ENCODE peak calls at places on chromosomes 13 and 19, in ten cellular contexts. A is heart left ventricle; Q is mesendoderm; W is CD4-positive, CD25-positive, alpha-beta regulatory T cell; X is mucosa of descending colon; S is Caco-2; Z is RWPE2; C is endodermal cell; V is retinal pigment epithelial cell; G is IMR-90. N is an unnamed sample.

GRCh38 chr19:55635856-55636440 is 4.9 kb upstream of the ZNF580 start:
- DNase-seq in S (no peak), A (no peak), X (no peak), V (no peak), Q (no peak), W (no peak), G (no peak), C (no peak), Z (no peak), N (no peak)

GRCh38 chr13:82147526-82147925 is 1734.7 kb downstream of the SLITRK1 start:
- DNase-seq in S (no peak), A (no peak), Q (no peak), X (no peak), W (no peak), C (no peak), G (no peak), Z (no peak), V (no peak), N (no peak)

GRCh38 chr19:48506138-48506733 is 5.4 kb downstream of the LMTK3 start:
- DNase-seq in X (no peak), W (peak; percentile 69), Z (no peak), G (peak; percentile 47), V (no peak), A (no peak), C (peak; percentile 57), S (peak; percentile 50), Q (peak; percentile 78), N (no peak)

GRCh38 chr13:99941086-99941485 is 30.5 kb downstream of the ZIC5 start:
- DNase-seq in C (no peak), S (peak; percentile 10), A (no peak), Z (no peak), X (peak; percentile 63), W (no peak), G (no peak), Q (no peak), V (no peak), N (no peak)

GRCh38 chr19:53961523-53962345 is 1.0 kb upstream of the CACNG8 start:
- DNase-seq in W (no peak), Q (peak; percentile 74), C (no peak), G (no peak), S (no peak), Z (no peak), X (no peak), V (no peak), A (no peak), N (no peak)

GRCh38 chr13:94707400-94708021 is 4.8 kb downstream of the SOX21 start:
- DNase-seq in A (no peak), G (no peak), C (peak; percentile 86), W (no peak), Z (no peak), V (no peak), X (no peak), S (no peak), Q (peak; percentile 62), N (no peak)

GRCh38 chr19:48390188-48391099 is 907 bp downstream of the KDELR1 start:
- DNase-seq in W (peak; percentile 57), A (peak; percentile 76), Q (peak; percentile 83), Z (no peak), X (peak; percentile 82), G (peak; percentile 49), C (peak; percentile 86), V (no peak), S (peak; percentile 83), N (no peak)

GRCh38 chr13:30577381-30577780 is 40.3 kb upstream of the USPL1 start:
- DNase-seq in X (no peak), W (peak; percentile 0), G (peak; percentile 95), C (no peak), A (no peak), Z (peak; percentile 69), V (peak; percentile 26), S (no peak), Q (peak; percentile 36), N (peak; percentile 58)

GRCh38 chr19:6530385-6531162 is at the start of gene TNFSF9:
- DNase-seq in C (peak; percentile 96), W (peak; percentile 62), G (peak; percentile 59), Z (peak; percentile 81), X (peak; percentile 96), V (peak; percentile 30), S (peak; percentile 91), Q (peak; percentile 86), A (peak; percentile 87), N (peak; percentile 10)

GRCh38 chr19:30530751-30531150 is 158.6 kb downstream of the ZNF536 start:
- DNase-seq in S (no peak), W (no peak), Z (no peak), A (no peak), G (no peak), Q (no peak), X (no peak), C (no peak), V (no peak), N (no peak)

DNA sequence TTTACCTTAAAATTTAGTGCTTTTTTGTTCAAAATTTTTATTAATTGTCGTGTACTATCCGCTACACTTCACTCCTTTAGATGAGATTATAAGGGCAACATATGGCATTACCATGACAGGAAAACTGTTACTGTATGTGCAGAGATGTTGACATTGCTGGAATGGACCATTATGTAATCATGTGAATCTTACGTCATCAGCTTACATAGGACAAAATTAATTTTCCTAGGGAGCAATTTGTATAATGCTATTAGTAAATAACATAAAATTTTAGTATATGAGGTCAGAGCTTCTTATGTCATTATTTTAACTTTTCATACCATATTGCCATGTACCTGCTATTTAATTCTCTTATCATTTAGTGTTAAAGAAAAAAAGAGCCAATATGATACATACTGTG is 110.4 kb upstream of the KLHL1 start:
- DNase-seq in C (no peak), X (no peak), W (no peak), Q (no peak), S (no peak), Z (no peak), A (no peak), G (no peak), V (no peak), N (no peak)
- H3K4me3 ChIP-seq in C (no peak overlapping the region), X (no peak overlapping the region), W (no peak overlapping the region), Q (no peak overlapping the region), S (no peak overlapping the region), Z (no peak overlapping the region), A (no peak overlapping the region), G (no peak overlapping the region), V (no peak overlapping the region), N (no peak overlapping the region)

DNA sequence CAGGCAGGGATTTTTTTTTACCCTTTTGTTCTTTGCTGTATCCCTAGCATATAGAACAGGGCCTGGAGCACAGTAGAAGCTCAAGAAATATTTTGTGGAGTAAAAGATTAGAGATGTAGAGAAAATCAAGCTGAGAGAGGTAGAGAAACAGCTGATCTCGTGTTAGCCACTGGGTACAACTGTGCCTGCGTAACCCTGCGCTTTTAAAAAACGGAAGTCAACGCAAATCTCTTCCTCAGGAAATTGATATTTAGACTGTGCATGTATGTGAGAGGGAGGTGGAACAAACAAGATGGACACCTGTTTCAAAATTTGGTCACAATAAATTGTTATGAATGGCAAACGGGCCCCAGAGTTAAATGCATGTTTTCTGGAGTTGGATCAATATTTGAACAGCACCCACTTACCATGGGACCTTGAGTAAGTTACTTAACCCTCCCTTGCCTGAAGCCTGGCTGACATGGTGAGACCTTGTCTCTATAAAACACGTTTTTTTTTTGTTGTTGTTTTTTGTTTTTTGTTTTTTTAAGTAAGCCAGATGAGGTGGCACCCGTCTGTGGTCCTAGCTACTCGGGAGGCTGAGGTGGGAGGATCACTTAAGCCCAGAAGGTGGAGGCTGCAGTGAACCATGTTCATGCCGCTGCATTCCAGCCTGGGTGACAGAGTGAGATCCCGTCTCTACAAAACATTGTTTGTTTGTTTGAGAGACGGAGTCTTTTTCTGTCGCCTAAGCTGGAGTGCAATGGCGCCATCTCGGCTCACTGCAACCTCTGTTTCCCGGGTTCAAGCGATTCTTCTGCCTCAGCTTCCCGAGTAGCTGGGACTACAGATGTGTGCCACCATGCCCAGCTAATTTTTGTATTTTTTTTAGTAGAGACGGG is 3.3 kb upstream of the EPOR start:
- DNase-seq in G (no peak), C (no peak), Q (no peak), A (no peak), X (no peak), S (no peak), W (peak; percentile 34), V (no peak), Z (no peak), N (no peak)
- H3K4me3 ChIP-seq in G (no peak overlapping the region), C (no peak overlapping the region), Q (no peak overlapping the region), A (no peak overlapping the region), X (no peak overlapping the region), S (no peak overlapping the region), W (no peak overlapping the region), V (no peak overlapping the region), Z (no peak overlapping the region), N (no peak overlapping the region)

GRCh38 chr19:2602391-2603181 is 99.9 kb downstream of the GNG7 start:
- DNase-seq in Q (peak; percentile 95), W (no peak), S (no peak), X (peak; percentile 74), V (no peak), Z (no peak), A (peak; percentile 89), C (peak; percentile 92), G (peak; percentile 81), N (peak; percentile 93)
- H3K4me3 ChIP-seq in Q (no peak overlapping the region), W (no peak overlapping the region), S (no peak overlapping the region), X (no peak overlapping the region), V (no peak overlapping the region), Z (no peak overlapping the region), A (peak overlapping the region; percentile 26), C (no peak overlapping the region), G (peak overlapping the region; percentile 6), N (peak overlapping the region; percentile 24)

GRCh38 chr19:42134671-42135070 is 2.4 kb upstream of the POU2F2 start:
- DNase-seq in W (no peak), Q (no peak), G (no peak), C (no peak), V (no peak), Z (no peak), S (no peak), X (no peak), A (no peak), N (no peak)

GRCh38 chr19:42130254-42130573 is 2.0 kb downstream of the POU2F2 start:
- DNase-seq in C (no peak), S (no peak), V (no peak), X (no peak), Q (no peak), Z (no peak), G (no peak), W (no peak), A (no peak), N (no peak)

GRCh38 chr19:42131149-42132029 is 857 bp downstream of the POU2F2 start:
- DNase-seq in Z (no peak), W (no peak), Q (no peak), S (no peak), X (no peak), G (no peak), C (no peak), A (no peak), V (no peak), N (no peak)

GRCh38 chr19:42132030-42132628 is at the start of gene POU2F2:
- DNase-seq in S (no peak), A (peak; percentile 66), Z (no peak), G (no peak), V (no peak), C (peak; percentile 71), X (peak; percentile 77), W (peak; percentile 88), Q (peak; percentile 37), N (no peak)

DNA sequence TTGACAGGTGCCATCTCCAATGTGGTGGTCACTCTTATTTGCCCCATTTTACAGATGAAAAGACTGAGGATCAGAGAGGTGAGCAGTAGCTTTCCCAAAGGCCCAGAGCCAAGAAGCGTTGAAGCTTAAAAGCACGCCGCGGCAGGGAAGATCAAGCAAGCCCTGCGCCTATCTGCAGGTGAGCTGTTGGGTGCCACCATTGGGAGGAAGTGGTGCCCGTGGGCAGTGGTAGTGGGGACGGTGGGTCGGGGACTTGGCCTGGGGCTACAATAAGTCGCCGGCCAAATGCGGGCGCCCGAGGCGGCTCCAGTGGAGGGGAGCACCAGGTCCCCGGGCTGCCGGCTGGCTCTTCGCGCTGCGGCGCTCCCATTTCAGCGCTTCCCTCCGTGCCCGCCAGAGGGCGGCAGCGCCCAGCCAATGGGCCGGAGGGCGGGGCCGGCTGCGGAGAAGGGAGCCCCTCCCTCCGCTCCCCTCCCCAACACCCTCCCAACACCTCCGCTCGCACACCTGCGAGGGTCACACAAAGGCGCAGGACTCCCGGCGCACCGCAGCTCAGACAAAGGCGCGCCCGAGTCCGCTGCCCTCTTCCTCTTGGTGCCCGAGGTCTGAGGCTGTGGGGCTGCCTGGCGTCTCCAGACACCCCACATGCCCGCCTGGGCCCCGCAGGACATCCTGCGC is 744 bp upstream of the POU2F2 start:
- DNase-seq in X (peak; percentile 89), Q (peak; percentile 77), A (peak; percentile 71), G (no peak), S (peak; percentile 89), V (no peak), C (peak; percentile 95), W (peak; percentile 86), Z (no peak), N (no peak)
- H3K4me3 ChIP-seq in X (no peak overlapping the region), Q (no peak overlapping the region), A (peak overlapping the region; percentile 35), G (peak overlapping the region; percentile 21), S (peak overlapping the region; percentile 26), V (peak overlapping the region; percentile 25), C (peak overlapping the region; percentile 49), W (peak overlapping the region; percentile 81), Z (no peak overlapping the region), N (peak overlapping the region; percentile 62)

N was measured in AG04449.